ENCODE peak calls at places on chromosomes 12 and 14, in seven cellular contexts. M, F, B, S, N, D and U are unnamed samples.

GRCh38 chr12:32589165-32589891 is 89.8 kb upstream of the DNM1L start:
- DNase-seq in M (no peak), F (no peak), B (no peak), S (no peak), N (no peak), D (peak; percentile 48), U (no peak)

GRCh38 chr12:43711348-43711747 is 47.2 kb downstream of the PUS7L start:
- DNase-seq in M (no peak), F (no peak), B (no peak), S (no peak), N (no peak), D (no peak), U (no peak)

GRCh38 chr12:121524196-121524930 is 56.5 kb downstream of the KDM2B start:
- DNase-seq in M (no peak), F (no peak), B (no peak), S (no peak), N (no peak), D (no peak), U (no peak)

GRCh38 chr14:90381011-90381790 is 15.6 kb upstream of the CALM1 start:
- DNase-seq in M (no peak), F (no peak), B (no peak), S (no peak), N (no peak), D (peak; percentile 88), U (no peak)

GRCh38 chr12:91003737-91004136 is 1.0 kb downstream of the EPYC start:
- DNase-seq in M (no peak), F (no peak), B (no peak), S (no peak), N (no peak), D (no peak), U (no peak)

GRCh38 chr12:131275824-131276223 is 322.1 kb downstream of the ADGRD1 start:
- DNase-seq in M (no peak), F (no peak), B (no peak), S (peak; percentile 6), N (no peak), D (no peak), U (no peak)

GRCh38 chr12:71661977-71662522 is 1.6 kb downstream of the ZFC3H1 start:
- DNase-seq in M (no peak), F (no peak), B (no peak), S (no peak), N (no peak), D (peak; percentile 45), U (no peak)

GRCh38 chr14:100490252-100490651 is 97.0 kb downstream of the BEGAIN start:
- DNase-seq in M (no peak), F (no peak), B (no peak), S (no peak), N (no peak), D (no peak), U (no peak)

GRCh38 chr12:39272934-39273770 is 169.8 kb downstream of the KIF21A start:
- DNase-seq in M (peak; percentile 10), F (peak; percentile 38), B (no peak), S (no peak), N (no peak), D (peak; percentile 25), U (peak; percentile 8)

GRCh38 chr12:120264511-120265202 is 873 bp downstream of the PXN start:
- DNase-seq in M (no peak), F (no peak), B (no peak), S (no peak), N (no peak), D (peak; percentile 30), U (no peak)

GRCh38 chr12:55712154-55712553 is 3.7 kb upstream of the BLOC1S1 start:
- DNase-seq in M (no peak), F (no peak), B (no peak), S (peak; percentile 65), N (no peak), D (no peak), U (no peak)

GRCh38 chr12:106108187-106108816 is 30.5 kb downstream of the NUAK1 start:
- DNase-seq in M (no peak), F (no peak), B (no peak), S (no peak), N (no peak), D (peak; percentile 51), U (no peak)

GRCh38 chr14:62209287-62209899 is 447.2 kb downstream of the SNAPC1 start:
- DNase-seq in M (no peak), F (no peak), B (no peak), S (no peak), N (no peak), D (no peak), U (no peak)

GRCh38 chr14:34055545-34055944 is 104.7 kb upstream of the EGLN3 start:
- DNase-seq in M (no peak), F (no peak), B (no peak), S (no peak), N (no peak), D (no peak), U (no peak)

DNA sequence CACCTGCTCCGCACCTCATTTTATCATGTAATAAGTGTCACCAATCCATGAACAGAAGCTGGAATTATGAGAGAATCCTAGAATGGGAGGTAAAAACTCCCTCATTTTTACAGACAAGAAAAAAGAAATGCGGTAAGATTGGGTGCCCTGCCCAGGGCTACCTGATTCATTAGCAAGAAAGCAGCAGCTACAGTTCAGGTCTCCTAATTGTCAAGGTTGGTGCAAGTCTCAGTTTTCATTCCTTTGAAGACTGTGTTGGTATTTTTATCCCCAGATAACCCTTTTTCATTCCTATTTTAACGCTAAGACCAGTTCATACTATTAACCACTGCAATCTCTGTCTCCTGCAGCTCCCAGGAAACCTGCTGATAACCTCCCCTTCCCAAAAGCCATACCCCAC is 6.9 kb downstream of the DUSP6 start:
- DNase-seq in M (no peak), F (no peak), B (no peak), S (no peak), N (no peak), D (no peak), U (no peak)
- H3K27ac ChIP-seq in M (no peak overlapping the region), F (peak overlapping the region; percentile 74), B (peak overlapping the region; percentile 26), S (peak overlapping the region; percentile 99), N (peak overlapping the region; percentile 3), D (peak overlapping the region; percentile 86), U (no peak overlapping the region)

GRCh38 chr12:65827827-65828231 is 3.5 kb downstream of the HMGA2 start:
- DNase-seq in M (no peak), F (no peak), B (no peak), S (no peak), N (no peak), D (no peak), U (no peak)
- H3K4me3 ChIP-seq in M (peak overlapping the region; percentile 82), F (no peak overlapping the region), B (no peak overlapping the region), S (no peak overlapping the region), N (no peak overlapping the region), D (no peak overlapping the region), U (no peak overlapping the region)

GRCh38 chr12:69309461-69309860 is 38.7 kb upstream of the LYZ start:
- DNase-seq in M (no peak), F (no peak), B (no peak), S (no peak), N (no peak), D (no peak), U (no peak)

GRCh38 chr12:69318225-69318624 is 30.0 kb upstream of the LYZ start:
- DNase-seq in M (no peak), F (no peak), B (no peak), S (no peak), N (no peak), D (no peak), U (no peak)

DNA sequence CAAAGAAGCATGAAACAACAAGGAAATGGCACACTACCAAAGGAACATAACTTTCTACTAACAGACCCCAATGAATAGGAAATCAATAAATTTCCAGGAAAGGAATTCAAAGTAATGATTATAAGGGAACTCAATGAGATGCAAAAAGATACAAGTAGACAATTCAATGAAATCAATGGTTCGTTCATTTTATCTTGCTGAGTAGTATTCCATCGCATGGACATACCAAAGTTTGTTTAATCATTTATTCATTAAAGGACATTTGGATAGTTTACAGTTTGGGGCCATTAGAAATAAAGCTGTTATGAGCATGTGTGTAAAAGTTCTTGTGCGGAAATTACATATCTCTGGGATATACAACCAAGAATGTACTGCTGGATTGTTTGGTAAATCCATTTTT is 35.0 kb upstream of the LYZ start:
- DNase-seq in M (no peak), F (no peak), B (no peak), S (no peak), N (no peak), D (no peak), U (no peak)
- H3K4me1 ChIP-seq in M (no peaks in the 10 kb centered on the region), F (no peaks in the 10 kb centered on the region), B (no peaks in the 10 kb centered on the region), S (no peaks in the 10 kb centered on the region), N (no peaks in the 10 kb centered on the region), D (no peaks in the 10 kb centered on the region), U (no peaks in the 10 kb centered on the region)

GRCh38 chr14:104932676-104933631 is 8.3 kb downstream of the PLD4 start:
- DNase-seq in M (peak; percentile 15), F (peak; percentile 81), B (peak; percentile 86), S (peak; percentile 88), N (peak; percentile 99), D (peak; percentile 38), U (peak; percentile 89)
- H3K27ac ChIP-seq in M (no peak overlapping the region), F (peak overlapping the region; percentile 61), B (no peak overlapping the region), S (peak overlapping the region; percentile 65), N (no peak overlapping the region), D (no peak overlapping the region), U (no peak overlapping the region)

DNA sequence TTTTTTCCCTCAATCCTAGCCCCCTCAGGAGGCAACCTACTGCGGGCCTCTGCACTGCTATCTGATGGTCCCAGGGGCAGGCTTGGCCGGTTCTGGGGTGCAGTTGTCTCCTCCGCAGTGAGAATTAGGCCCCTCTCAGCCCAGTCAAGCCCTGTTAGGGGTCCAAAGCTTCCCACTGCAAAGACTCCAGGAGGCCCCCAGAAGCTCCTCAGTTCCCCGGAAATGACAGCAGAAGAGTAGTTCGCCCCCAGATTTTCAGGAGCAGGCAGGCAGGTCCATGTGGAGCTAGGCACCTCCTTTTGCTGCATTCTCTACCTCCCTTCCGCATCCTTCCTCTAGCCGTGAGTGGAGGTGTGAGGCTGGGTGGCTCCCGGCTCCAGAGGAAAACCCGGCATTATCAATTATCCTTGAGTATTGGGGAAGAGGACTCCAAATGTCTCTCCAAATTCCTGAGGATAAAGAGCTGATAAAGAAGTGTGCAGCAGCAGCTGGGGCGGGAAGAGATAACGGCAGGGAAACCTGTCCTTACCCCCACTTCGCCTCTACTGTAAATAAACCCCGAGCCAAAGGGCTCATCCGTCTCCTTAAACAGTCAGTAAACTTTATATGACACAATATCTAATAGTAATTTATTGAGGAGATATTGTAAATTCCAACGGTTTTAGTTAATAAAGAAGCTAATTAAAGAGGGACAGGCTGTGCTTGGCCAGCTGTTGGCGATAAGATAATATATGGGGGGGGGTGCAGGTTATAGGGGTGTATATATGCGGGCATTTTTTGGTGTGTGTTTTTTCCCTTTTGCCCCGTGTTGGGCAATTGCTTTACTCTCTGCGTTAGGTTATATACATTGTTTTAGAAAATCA is 641 bp upstream of the HOXC12 start:
- DNase-seq in M (no peak), F (no peak), B (no peak), S (no peak), N (no peak), D (no peak), U (no peak)
- H3K4me3 ChIP-seq in M (no peak overlapping the region), F (no peak overlapping the region), B (no peak overlapping the region), S (no peak overlapping the region), N (no peak overlapping the region), D (no peak overlapping the region), U (no peak overlapping the region)